ENCODE peak calls at places on chromosomes 11 and 22, in four cellular contexts. F is substantia nigra; T is OCI-LY7; R is activated T-helper 1 cell treated with anti-CD3 and anti-CD28 coated beads, Interleukin-12 subunit alpha, Interleukin-12 subunit beta, Interleukin-2, Interleukin-4 antibody, amounts not matched to agents 30 ng/mL and 10 ng/mL and 1 ng/mL, durations not matched to agents 14 hours and 24 hours and 36 hours. B is an unnamed sample.

GRCh38 chr11:78350101-78350645 is 67.4 kb downstream of the GAB2 start:
- DNase-seq in R (no peak), F (peak; percentile 10), T (peak; percentile 20), B (peak; percentile 64)

GRCh38 chr11:2691991-2692841 is 7.6 kb downstream of the KCNQ1OT1 start:
- DNase-seq in R (no peak), T (peak; percentile 45), F (no peak), B (no peak)

GRCh38 chr22:49178246-49179005 is 649.2 kb downstream of the BRD1 start:
- DNase-seq in R (no peak), T (no peak), F (no peak), B (no peak)

GRCh38 chr11:64989416-64989815 is 7.4 kb downstream of the BATF2 start:
- DNase-seq in T (no peak), F (no peak), R (no peak), B (no peak)

GRCh38 chr11:103987631-103988594 is 48.5 kb upstream of the DDI1 start:
- DNase-seq in R (no peak), T (no peak), F (no peak), B (no peak)

GRCh38 chr22:21876486-21877176 is 9.2 kb upstream of the MAPK1 start:
- DNase-seq in R (no peak), F (no peak), T (no peak), B (peak; percentile 35)

GRCh38 chr11:36411202-36411640 is 98.9 kb downstream of the TRAF6 start:
- DNase-seq in F (peak; percentile 20), R (no peak), T (peak; percentile 69), B (peak; percentile 87)

GRCh38 chr22:19805821-19806212 is 45.2 kb downstream of the TBX1 start:
- DNase-seq in R (no peak), T (no peak), F (no peak), B (no peak)

GRCh38 chr11:14384338-14384737 is 25.4 kb upstream of the RRAS2 start:
- DNase-seq in T (no peak), F (no peak), R (no peak), B (no peak)

GRCh38 chr11:120659076-120659475 is 147.5 kb downstream of the GRIK4 start:
- DNase-seq in T (no peak), R (no peak), F (no peak), B (no peak)

B was measured in GDM1.